ENCODE peak calls at places on chromosomes 5 and 9, in six cellular contexts. V, M, C, D, Q and B are unnamed samples.

GRCh38 chr9:93128011-93128714 is 5.9 kb downstream of the NINJ1 start:
- DNase-seq in D (no peak), V (no peak), M (no peak), C (no peak), Q (no peak), B (no peak)

GRCh38 chr5:159338143-159338542 is 7.9 kb upstream of the IL12B start:
- DNase-seq in M (no peak), D (no peak), C (no peak), Q (no peak), V (no peak), B (no peak)

GRCh38 chr9:124453586-124454191 is 3.4 kb downstream of the ADGRD2 start:
- DNase-seq in C (no peak), Q (no peak), M (no peak), V (no peak), D (no peak), B (no peak)

GRCh38 chr5:149831492-149831891 is 101.4 kb downstream of the PPARGC1B start:
- DNase-seq in M (no peak), D (peak), Q (no peak), C (no peak), V (peak), B (no peak)

GRCh38 chr9:76691761-76692313 is 72.4 kb upstream of the PCA3 start:
- DNase-seq in C (no peak), D (no peak), M (no peak), Q (no peak), V (no peak), B (peak)

GRCh38 chr9:86253577-86253976 is 5.9 kb downstream of the C9orf153 start:
- DNase-seq in D (no peak), M (no peak), V (no peak), C (no peak), Q (no peak), B (no peak)

GRCh38 chr5:135436856-135437795 is 10.0 kb downstream of the DCANP1 start:
- DNase-seq in C (no peak), M (no peak), Q (no peak), D (no peak), V (no peak), B (no peak)

GRCh38 chr5:5432020-5432707 is 9.7 kb downstream of the ICE1 start:
- DNase-seq in C (no peak), V (peak), Q (no peak), M (no peak), D (no peak), B (no peak)

GRCh38 chr5:168342985-168343384 is 51.5 kb downstream of the WWC1 start:
- DNase-seq in V (no peak), C (no peak), Q (no peak), D (no peak), M (no peak), B (no peak)

GRCh38 chr5:77791356-77791755 is 15.2 kb upstream of the TBCA start:
- DNase-seq in V (no peak), M (no peak), C (no peak), D (no peak), Q (no peak), B (no peak)

GRCh38 chr9:134025606-134026541 is 593 bp downstream of the BRD3OS start:
- DNase-seq in D (peak), M (peak), Q (peak), V (peak), C (peak), B (peak)

GRCh38 chr5:135392256-135392655 is 6.8 kb downstream of the MACROH2A1 start:
- DNase-seq in V (peak), M (no peak), Q (no peak), C (no peak), D (no peak), B (no peak)

GRCh38 chr5:96919754-96920197 is 16.1 kb upstream of the LNPEP start:
- DNase-seq in M (no peak), C (no peak), Q (no peak), D (no peak), V (no peak), B (no peak)

GRCh38 chr9:77957652-77958051 is 74.0 kb downstream of the GNAQ start:
- DNase-seq in M (no peak), V (no peak), Q (no peak), D (no peak), C (no peak), B (no peak)

GRCh38 chr9:6802926-6803325 is 45.2 kb downstream of the KDM4C start:
- DNase-seq in M (no peak), V (no peak), D (no peak), Q (no peak), C (no peak), B (no peak)

GRCh38 chr9:127862075-127863011 is 7.9 kb upstream of the ENG start:
- DNase-seq in D (peak), C (peak), M (no peak), V (no peak), Q (peak), B (no peak)

GRCh38 chr9:89122944-89123343 is 55.7 kb downstream of the SHC3 start:
- DNase-seq in M (no peak), D (no peak), C (no peak), V (no peak), Q (no peak), B (no peak)

GRCh38 chr5:116497648-116498047 is 77.0 kb downstream of the SEMA6A start:
- DNase-seq in M (no peak), V (no peak), D (no peak), C (no peak), Q (no peak), B (no peak)

GRCh38 chr9:36488322-36488838 is 84.3 kb upstream of the MELK start:
- DNase-seq in D (peak), V (no peak), C (no peak), Q (no peak), M (no peak), B (no peak)

GRCh38 chr5:17448877-17449276 is 49.2 kb upstream of the TAF11L2 start:
- DNase-seq in Q (no peak), M (no peak), V (no peak), D (no peak), C (no peak), B (no peak)